ENCODE peak calls at places on chromosome 2, in six cellular contexts. Z is GM23338, O is OCI-LY7, V is neural progenitor cell, G is HCT116, K is GM23248. A is an unnamed sample.

GRCh38 chr2:149579972-149580882 is 7.3 kb downstream of the MMADHC start:
- DNase-seq in Z (no peak), O (no peak), K (peak; percentile 35), V (no peak), G (no peak), A (no peak)

GRCh38 chr2:104429978-104430740 is 423.8 kb upstream of the POU3F3 start:
- DNase-seq in O (no peak), V (peak; percentile 78), Z (no peak), K (no peak), G (no peak), A (no peak)

GRCh38 chr2:160379399-160379798 is 114.2 kb downstream of the RBMS1 start:
- DNase-seq in K (peak; percentile 81), V (no peak), O (no peak), Z (no peak), G (no peak), A (no peak)

GRCh38 chr2:160741271-160741670 is 247.7 kb upstream of the RBMS1 start:
- DNase-seq in G (no peak), K (peak; percentile 42), Z (no peak), V (no peak), O (no peak), A (no peak)

GRCh38 chr2:1704606-1705556 is 39.4 kb downstream of the PXDN start:
- DNase-seq in G (no peak), V (no peak), K (peak; percentile 64), Z (no peak), O (no peak), A (no peak)

GRCh38 chr2:232699110-232699509 is 2.0 kb downstream of the GIGYF2 start:
- DNase-seq in K (peak; percentile 5), Z (peak; percentile 49), V (peak; percentile 34), G (no peak), O (no peak), A (no peak)

GRCh38 chr2:165293439-165294420 is 54.5 kb downstream of the SCN2A start:
- DNase-seq in G (peak; percentile 79), K (peak; percentile 92), O (peak; percentile 88), V (peak; percentile 94), Z (peak; percentile 98), A (peak; percentile 91)

GRCh38 chr2:208253518-208254117 is 1.3 kb downstream of the IDH1 start:
- DNase-seq in G (no peak), Z (no peak), O (no peak), K (peak; percentile 19), V (no peak), A (no peak)

GRCh38 chr2:215950009-215950408 is 63.3 kb downstream of the MREG start:
- DNase-seq in V (peak; percentile 51), Z (peak; percentile 83), G (peak; percentile 36), K (peak; percentile 72), O (peak; percentile 57), A (peak; percentile 69)

GRCh38 chr2:146540271-146540932 is 1304.4 kb upstream of the ACVR2A start:
- DNase-seq in G (no peak), Z (peak; percentile 89), V (peak; percentile 67), K (no peak), O (no peak), A (no peak)

GRCh38 chr2:109659356-109660045 is 45.3 kb downstream of the SOWAHC start:
- DNase-seq in G (no peak), V (peak; percentile 42), Z (no peak), O (no peak), K (no peak), A (no peak)

GRCh38 chr2:149727927-149728326 is 140.4 kb upstream of the MMADHC start:
- DNase-seq in V (no peak), Z (no peak), G (no peak), K (no peak), O (no peak), A (no peak)

GRCh38 chr2:175048275-175048674 is 43.1 kb upstream of the CHN1 start:
- DNase-seq in Z (no peak), V (no peak), K (no peak), O (no peak), G (no peak), A (peak; percentile 74)

GRCh38 chr2:20192781-20193180 is 32.1 kb downstream of the SDC1 start:
- DNase-seq in V (no peak), G (no peak), K (no peak), O (no peak), Z (no peak), A (no peak)

GRCh38 chr2:119758881-119759450 is 756 bp upstream of the PTPN4 start:
- DNase-seq in K (no peak), V (peak; percentile 16), G (no peak), O (no peak), Z (peak; percentile 58), A (no peak)

GRCh38 chr2:233061007-233061590 is 957 bp downstream of the INPP5D start:
- DNase-seq in Z (no peak), K (no peak), V (no peak), G (no peak), O (peak; percentile 86), A (peak; percentile 25)

GRCh38 chr2:31263636-31264190 is 29.8 kb downstream of the EHD3 start:
- DNase-seq in G (no peak), K (no peak), O (peak; percentile 42), Z (no peak), V (no peak), A (no peak)

GRCh38 chr2:63050186-63050915 is at the start of gene OTX1:
- DNase-seq in V (peak; percentile 94), Z (peak; percentile 90), K (peak; percentile 61), G (peak; percentile 56), O (peak; percentile 80), A (peak; percentile 84)

GRCh38 chr2:12642855-12643254 is 73.9 kb upstream of the TRIB2 start:
- DNase-seq in K (no peak), G (no peak), Z (no peak), V (no peak), O (no peak), A (no peak)

GRCh38 chr2:44719564-44719963 is 221.9 kb upstream of the SIX3 start:
- DNase-seq in Z (no peak), K (no peak), G (no peak), O (no peak), V (no peak), A (no peak)

GRCh38 chr2:86700705-86701104 is 19.4 kb upstream of the RMND5A start:
- DNase-seq in O (no peak), V (no peak), Z (no peak), K (peak; percentile 63), G (no peak), A (no peak)

GRCh38 chr2:227360351-227360750 is 18.8 kb downstream of the TM4SF20 start:
- DNase-seq in Z (no peak), V (no peak), O (no peak), K (no peak), G (no peak), A (no peak)

GRCh38 chr2:224268441-224268840 is 133.5 kb downstream of the FAM124B start:
- DNase-seq in Z (no peak), O (no peak), K (peak; percentile 86), V (no peak), G (no peak), A (no peak)

GRCh38 chr2:39094717-39095363 is 26.0 kb downstream of the SOS1 start:
- DNase-seq in K (peak; percentile 54), O (no peak), V (no peak), G (no peak), Z (no peak), A (peak; percentile 91)

GRCh38 chr2:158817596-158817995 is 22.5 kb downstream of the DAPL1 start:
- DNase-seq in K (peak; percentile 79), Z (no peak), V (no peak), O (no peak), G (no peak), A (no peak)

GRCh38 chr2:163733301-163733938 is 2.4 kb downstream of the FIGN start:
- DNase-seq in V (no peak), Z (no peak), G (no peak), O (no peak), K (peak; percentile 67), A (no peak)

GRCh38 chr2:212147921-212148513 is 390.6 kb downstream of the ERBB4 start:
- DNase-seq in K (peak; percentile 50), O (peak; percentile 2), G (no peak), V (peak; percentile 29), Z (peak; percentile 25), A (peak; percentile 33)
- TF ChIP-seq EZH2phosphoT487 in K (no peak), O (no peak), G (no peak), V (no peak), Z (no peak), A (no peak)

GRCh38 chr2:235088608-235089020 is 136.8 kb downstream of the SH3BP4 start:
- DNase-seq in K (peak; percentile 12), Z (no peak), O (no peak), V (no peak), G (no peak), A (no peak)
- TF ChIP-seq EZH2phosphoT487 in K (no peak), Z (no peak), O (no peak), V (no peak), G (no peak), A (no peak)

DNA sequence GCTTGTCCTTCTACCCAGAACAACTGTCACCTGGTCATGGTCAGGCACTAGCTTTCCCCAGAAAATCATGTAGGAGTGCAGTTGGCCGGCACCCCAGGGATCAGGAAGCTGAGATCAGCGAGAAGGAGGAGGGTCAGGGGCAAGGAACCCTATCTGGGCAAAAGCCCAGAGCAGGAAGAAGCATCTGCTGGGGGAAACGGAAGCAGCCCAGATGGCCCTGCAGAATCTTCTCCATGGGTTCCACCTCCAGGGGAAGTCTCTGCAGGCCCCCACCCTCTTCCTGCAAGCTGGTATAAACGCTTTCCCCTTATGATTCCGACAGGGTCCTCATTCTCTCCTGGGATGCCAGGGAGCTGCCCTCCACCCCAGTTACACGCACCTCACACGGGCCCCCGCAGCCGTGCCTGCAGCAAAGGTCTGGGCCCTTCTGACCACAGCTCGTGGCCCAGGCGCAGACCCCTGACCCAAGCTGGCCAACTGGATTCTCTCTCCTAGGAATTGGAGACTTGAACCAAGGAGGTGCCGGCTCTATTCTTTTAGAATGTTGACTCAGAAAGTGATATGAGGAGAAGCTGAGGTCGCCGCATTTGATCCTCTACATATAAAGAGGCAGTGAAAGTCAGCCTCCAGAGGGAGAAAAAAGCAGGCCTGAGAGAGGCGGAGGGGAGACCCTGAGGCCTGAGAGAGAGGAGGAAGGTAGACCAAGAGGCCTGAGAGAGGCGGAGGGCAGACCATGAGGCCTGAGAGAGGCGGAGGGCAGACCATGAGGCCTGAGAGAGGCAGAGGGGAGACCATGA is 71.0 kb downstream of the STPG4 start:
- DNase-seq in V (no peak), G (no peak), Z (no peak), K (no peak), O (no peak), A (no peak)
- TF ChIP-seq EZH2phosphoT487 in V (no peak), G (no peak), Z (no peak), K (no peak), O (no peak), A (no peak)

GRCh38 chr2:57673983-57674382 is 372.6 kb upstream of the VRK2 start:
- DNase-seq in G (no peak), O (no peak), K (no peak), V (no peak), Z (no peak), A (peak; percentile 30)

DNA sequence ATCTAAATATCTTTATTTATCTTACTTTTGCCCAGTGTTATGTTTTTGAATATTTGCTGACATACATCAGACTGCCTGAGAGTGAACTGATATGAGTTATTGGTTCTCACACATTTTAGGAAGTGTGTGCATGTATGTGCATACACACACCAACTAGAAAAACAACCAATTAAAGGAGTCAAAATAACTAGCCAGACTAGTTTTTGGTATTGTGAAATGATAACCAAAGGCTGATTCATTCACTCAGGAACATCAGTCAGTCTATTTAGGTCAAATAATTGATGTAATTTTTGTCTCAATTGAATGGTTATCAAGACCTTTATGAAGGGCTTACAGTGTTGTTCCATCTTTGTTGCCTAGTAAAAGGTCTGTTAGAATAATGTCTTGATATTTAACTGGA is 369.3 kb upstream of the VRK2 start:
- DNase-seq in V (no peak), O (no peak), Z (no peak), K (no peak), G (no peak), A (no peak)
- TF ChIP-seq EZH2phosphoT487 in V (no peak), O (no peak), Z (no peak), K (no peak), G (no peak), A (no peak)

GRCh38 chr2:234858134-234858533 is 93.7 kb upstream of the SH3BP4 start:
- DNase-seq in O (no peak), V (peak; percentile 26), G (no peak), K (no peak), Z (no peak), A (no peak)
- TF ChIP-seq EZH2phosphoT487 in O (no peak), V (no peak), G (no peak), K (no peak), Z (no peak), A (no peak)